ENCODE peak calls at places on chromosomes 6 and 20, in six cellular contexts. One of them, this sample, is unnamed.

GRCh38 chr20:1327827-1328679 is 886 bp downstream of the SDCBP2 start:
- DNase-seq in HepG2: peak
- DNase-seq in GM12878: no peak
- DNase-seq in GM12891: no peak
- DNase-seq in H1: no peak
- DNase-seq in K562: no peak
- DNase-seq in this sample: no peak

GRCh38 chr6:38198219-38198618 is 378.7 kb downstream of the ZFAND3 start:
- DNase-seq in GM12878: no peak
- DNase-seq in K562: peak
- DNase-seq in H1: no peak
- DNase-seq in GM12891: no peak
- DNase-seq in HepG2: no peak
- DNase-seq in this sample: no peak

GRCh38 chr6:22320750-22321149 is 23.9 kb upstream of the PRL start:
- DNase-seq in GM12891: no peak
- DNase-seq in GM12878: no peak
- DNase-seq in HepG2: peak
- DNase-seq in H1: no peak
- DNase-seq in K562: no peak
- DNase-seq in this sample: no peak

GRCh38 chr20:62350098-62350628 is 16.9 kb downstream of the LAMA5 start:
- DNase-seq in H1: no peak
- DNase-seq in K562: no peak
- DNase-seq in GM12891: no peak
- DNase-seq in HepG2: no peak
- DNase-seq in GM12878: no peak
- DNase-seq in this sample: no peak

GRCh38 chr6:128518531-128519131 is 1.8 kb downstream of the PTPRK start:
- DNase-seq in HepG2: no peak
- DNase-seq in K562: no peak
- DNase-seq in GM12878: no peak
- DNase-seq in H1: no peak
- DNase-seq in GM12891: no peak
- DNase-seq in this sample: no peak

GRCh38 chr6:147693185-147693584 is 184.7 kb downstream of the SAMD5 start:
- DNase-seq in K562: no peak
- DNase-seq in HepG2: no peak
- DNase-seq in H1: no peak
- DNase-seq in GM12891: no peak
- DNase-seq in GM12878: no peak
- DNase-seq in this sample: no peak

GRCh38 chr20:41047279-41047974 is 18.8 kb downstream of the TOP1 start:
- DNase-seq in H1: no peak
- DNase-seq in K562: no peak
- DNase-seq in GM12878: no peak
- DNase-seq in HepG2: no peak
- DNase-seq in GM12891: no peak
- DNase-seq in this sample: no peak

GRCh38 chr6:152952866-152953509 is 29.9 kb downstream of the FBXO5 start:
- DNase-seq in K562: peak
- DNase-seq in GM12878: no peak
- DNase-seq in GM12891: no peak
- DNase-seq in H1: no peak
- DNase-seq in HepG2: peak
- DNase-seq in this sample: no peak

GRCh38 chr20:37245181-37245580 is 16.4 kb downstream of the GHRH start:
- DNase-seq in GM12891: no peak
- DNase-seq in GM12878: no peak
- DNase-seq in HepG2: no peak
- DNase-seq in K562: no peak
- DNase-seq in H1: no peak
- DNase-seq in this sample: no peak

GRCh38 chr20:11581271-11581670 is 336.4 kb upstream of the BTBD3 start:
- DNase-seq in GM12878: no peak
- DNase-seq in H1: no peak
- DNase-seq in GM12891: no peak
- DNase-seq in HepG2: peak
- DNase-seq in K562: no peak
- DNase-seq in this sample: no peak

GRCh38 chr6:168043193-168043847 is 35.7 kb downstream of the FRMD1 start:
- DNase-seq in K562: no peak
- DNase-seq in H1: no peak
- DNase-seq in GM12891: no peak
- DNase-seq in HepG2: no peak
- DNase-seq in GM12878: no peak
- DNase-seq in this sample: no peak

GRCh38 chr6:119326291-119327005 is 23.1 kb downstream of the MAN1A1 start:
- DNase-seq in H1: no peak
- DNase-seq in GM12878: no peak
- DNase-seq in K562: no peak
- DNase-seq in GM12891: no peak
- DNase-seq in HepG2: no peak
- DNase-seq in this sample: no peak

GRCh38 chr20:4041748-4042411 is 26.5 kb upstream of the RNF24 start:
- DNase-seq in H1: no peak
- DNase-seq in HepG2: no peak
- DNase-seq in GM12878: no peak
- DNase-seq in K562: peak
- DNase-seq in GM12891: no peak
- DNase-seq in this sample: no peak
- TF ChIP-seq TAF1 in H1: no peak
- TF ChIP-seq TAF1 in HepG2: no peak
- TF ChIP-seq TAF1 in GM12878: no peak
- TF ChIP-seq TAF1 in K562: no peak
- TF ChIP-seq TAF1 in GM12891: no peak
- TF ChIP-seq TAF1 in this sample: no peak

GRCh38 chr20:6711950-6712634 is 55.4 kb upstream of the BMP2 start:
- DNase-seq in K562: no peak
- DNase-seq in GM12878: no peak
- DNase-seq in H1: no peak
- DNase-seq in GM12891: no peak
- DNase-seq in HepG2: no peak
- DNase-seq in this sample: no peak
- TF ChIP-seq POLR2AphosphoS5 in K562: no peak
- TF ChIP-seq POLR2AphosphoS5 in GM12878: no peak
- TF ChIP-seq POLR2AphosphoS5 in H1: no peak
- TF ChIP-seq POLR2AphosphoS5 in GM12891: no peak
- TF ChIP-seq POLR2AphosphoS5 in HepG2: no peak
- TF ChIP-seq POLR2AphosphoS5 in this sample: no peak

GRCh38 chr6:108294787-108295625 is at the start of gene AFG1L:
- DNase-seq in H1: peak
- DNase-seq in GM12878: peak
- DNase-seq in K562: peak
- DNase-seq in GM12891: peak
- DNase-seq in HepG2: peak
- DNase-seq in this sample: peak
- TF ChIP-seq POLR2A in H1: peak
- TF ChIP-seq POLR2A in GM12878: peak
- TF ChIP-seq POLR2A in K562: peak
- TF ChIP-seq POLR2A in GM12891: peak
- TF ChIP-seq POLR2A in HepG2: peak
- TF ChIP-seq POLR2A in this sample: peak

DNA sequence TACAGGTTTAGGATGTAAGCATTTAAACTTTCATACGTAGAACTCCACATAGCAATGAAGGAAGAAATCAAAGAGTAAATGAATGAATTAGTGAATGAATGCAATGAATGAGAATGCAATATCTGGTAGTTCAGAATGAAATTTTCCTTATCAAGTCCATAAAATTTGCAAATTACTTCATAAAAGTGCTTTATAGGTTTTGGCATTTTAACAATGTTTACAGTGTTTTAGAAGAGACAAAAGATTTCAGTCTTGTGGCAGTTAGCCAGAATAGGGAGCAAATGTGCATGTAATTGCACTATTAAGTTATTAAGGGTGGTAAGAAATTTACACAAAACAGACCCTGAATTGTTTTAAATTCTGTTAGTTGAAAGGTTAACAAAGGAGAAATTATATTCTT is 739.4 kb upstream of the FLRT3 start:
- DNase-seq in HepG2: no peak
- DNase-seq in H1: no peak
- DNase-seq in GM12891: no peak
- DNase-seq in GM12878: no peak
- DNase-seq in K562: no peak
- DNase-seq in this sample: no peak
- TF ChIP-seq TAF1 in HepG2: no peak
- TF ChIP-seq TAF1 in H1: no peak
- TF ChIP-seq TAF1 in GM12891: no peak
- TF ChIP-seq TAF1 in GM12878: no peak
- TF ChIP-seq TAF1 in K562: no peak
- TF ChIP-seq TAF1 in this sample: no peak

GRCh38 chr20:33433875-33434274 is 9.7 kb downstream of the SNTA1 start:
- DNase-seq in H1: no peak
- DNase-seq in HepG2: no peak
- DNase-seq in GM12878: no peak
- DNase-seq in K562: no peak
- DNase-seq in GM12891: no peak
- DNase-seq in this sample: no peak

GRCh38 chr20:33438481-33438880 is 5.1 kb downstream of the SNTA1 start:
- DNase-seq in GM12891: no peak
- DNase-seq in K562: peak
- DNase-seq in H1: no peak
- DNase-seq in HepG2: no peak
- DNase-seq in GM12878: no peak
- DNase-seq in this sample: no peak

GRCh38 chr20:33434434-33434833 is 9.1 kb downstream of the SNTA1 start:
- DNase-seq in H1: no peak
- DNase-seq in GM12891: no peak
- DNase-seq in GM12878: no peak
- DNase-seq in K562: no peak
- DNase-seq in HepG2: no peak
- DNase-seq in this sample: no peak

GRCh38 chr20:33433465-33433864 is 10.1 kb downstream of the SNTA1 start:
- DNase-seq in HepG2: no peak
- DNase-seq in GM12878: no peak
- DNase-seq in H1: no peak
- DNase-seq in K562: no peak
- DNase-seq in GM12891: no peak
- DNase-seq in this sample: no peak

DNA sequence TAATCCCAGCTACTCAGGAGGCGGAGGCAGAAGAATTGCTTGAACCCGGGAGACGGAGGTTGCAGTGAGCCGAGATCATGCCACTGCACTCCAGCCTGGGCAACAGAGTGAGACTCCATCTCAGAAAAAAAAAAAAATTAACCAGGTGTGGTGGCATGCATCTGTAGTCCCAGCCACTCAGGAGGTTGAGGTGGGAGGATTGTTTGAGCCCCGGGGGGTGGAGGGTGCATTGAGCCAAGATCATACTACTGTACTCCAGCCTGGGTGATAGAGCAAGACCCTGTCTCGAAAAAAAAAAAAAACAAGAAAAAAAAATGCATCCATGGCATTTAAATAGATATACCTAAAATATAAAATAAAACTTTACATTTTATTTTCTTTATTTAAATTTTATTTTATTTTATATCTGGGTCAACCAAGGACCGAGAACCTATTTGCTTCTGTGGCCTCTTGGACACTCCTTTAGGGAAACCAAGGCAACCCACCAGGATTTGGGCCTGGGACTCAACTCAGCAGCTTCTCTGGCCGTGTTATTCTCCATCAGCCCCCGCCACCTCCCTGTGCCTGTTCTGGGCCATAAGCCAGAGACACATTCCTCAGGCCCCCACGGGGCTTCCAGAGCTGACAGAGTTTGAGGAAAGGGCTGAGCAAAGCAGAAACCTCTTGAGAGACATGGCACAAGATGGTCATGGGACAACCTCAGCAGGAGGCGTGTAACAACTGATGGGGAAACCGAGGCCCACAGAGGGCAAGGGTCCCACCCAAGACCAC is 6.2 kb downstream of the SNTA1 start:
- DNase-seq in K562: no peak
- DNase-seq in HepG2: no peak
- DNase-seq in H1: no peak
- DNase-seq in GM12891: no peak
- DNase-seq in GM12878: no peak
- DNase-seq in this sample: no peak
- TF ChIP-seq POLR2AphosphoS5 in K562: no peak
- TF ChIP-seq POLR2AphosphoS5 in HepG2: no peak
- TF ChIP-seq POLR2AphosphoS5 in H1: no peak
- TF ChIP-seq POLR2AphosphoS5 in GM12891: no peak
- TF ChIP-seq POLR2AphosphoS5 in GM12878: no peak
- TF ChIP-seq POLR2AphosphoS5 in this sample: no peak

DNA sequence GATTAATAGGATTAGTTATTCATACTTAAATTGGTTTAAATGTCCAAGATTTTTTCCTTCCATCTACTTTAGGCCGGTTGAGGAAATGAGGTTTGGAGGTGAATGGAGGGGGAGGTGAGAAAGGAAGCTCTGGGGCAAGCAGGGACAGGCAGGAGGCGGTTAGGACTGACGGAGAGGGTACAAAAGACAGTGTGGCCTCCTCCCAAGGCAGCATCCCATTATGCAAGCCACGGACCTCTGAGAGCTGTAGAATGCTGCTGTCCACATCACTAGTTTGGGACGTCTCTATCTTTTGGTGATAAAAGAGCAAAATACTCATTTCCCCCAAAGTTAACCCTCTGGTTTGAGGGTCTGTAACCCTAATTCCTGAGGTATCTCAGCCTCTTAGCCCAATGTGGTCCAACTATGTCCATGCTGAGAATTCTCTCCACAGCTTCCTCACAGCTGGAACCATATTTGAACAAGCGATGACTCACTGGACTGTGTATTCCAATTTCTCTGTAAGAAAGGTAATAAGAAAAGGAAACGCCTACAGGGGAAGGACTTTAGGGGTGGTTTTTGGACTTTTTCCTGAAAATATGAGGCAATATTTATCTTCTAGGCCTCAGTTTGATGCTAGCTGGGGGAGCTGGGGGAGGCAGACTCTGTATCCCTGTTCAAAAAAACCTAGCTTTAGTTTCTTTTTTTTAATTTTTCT is 172.2 kb downstream of the TFAP2B start:
- DNase-seq in K562: peak
- DNase-seq in GM12878: no peak
- DNase-seq in GM12891: no peak
- DNase-seq in H1: no peak
- DNase-seq in HepG2: peak
- DNase-seq in this sample: no peak
- TF ChIP-seq POLR2A in K562: no peak
- TF ChIP-seq POLR2A in GM12878: no peak
- TF ChIP-seq POLR2A in GM12891: no peak
- TF ChIP-seq POLR2A in H1: no peak
- TF ChIP-seq POLR2A in HepG2: no peak
- TF ChIP-seq POLR2A in this sample: no peak

DNA sequence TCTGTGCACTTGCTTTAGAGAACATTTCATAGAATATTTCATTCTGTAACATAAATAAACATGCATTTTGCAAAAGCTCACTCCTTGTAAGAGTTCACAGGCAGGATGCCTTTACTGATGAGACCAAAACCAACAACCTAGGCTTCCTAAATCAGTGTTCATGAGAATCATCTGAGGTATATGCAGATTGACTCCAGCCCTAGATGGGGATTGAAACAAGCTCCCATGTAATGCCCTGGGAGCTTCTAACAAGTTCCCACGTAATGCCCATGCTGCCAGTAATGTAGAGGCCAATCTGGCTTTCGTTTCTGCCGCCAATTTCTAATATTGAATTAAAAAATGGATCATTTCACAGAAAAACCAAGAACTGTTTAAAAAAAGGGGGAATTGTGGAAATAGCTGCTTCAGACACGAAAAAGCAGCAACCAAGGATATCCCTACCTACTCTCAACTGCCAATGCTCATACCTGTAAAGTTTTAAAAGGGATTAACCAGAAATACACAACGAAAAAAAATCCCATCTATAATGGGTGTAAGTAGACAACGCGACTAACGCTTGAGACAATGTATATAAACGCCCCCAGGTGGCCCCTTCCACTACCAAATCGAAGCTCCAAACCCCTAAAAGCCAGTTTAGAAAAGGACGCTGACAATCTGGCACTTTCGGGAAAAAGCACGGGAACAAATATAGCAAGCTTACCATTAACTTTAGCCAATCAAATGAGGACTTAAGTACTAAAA is 94.7 kb upstream of the BTN3A2 start:
- DNase-seq in GM12878: no peak
- DNase-seq in HepG2: no peak
- DNase-seq in H1: no peak
- DNase-seq in K562: no peak
- DNase-seq in GM12891: no peak
- DNase-seq in this sample: no peak
- TF ChIP-seq TAF1 in GM12878: no peak
- TF ChIP-seq TAF1 in HepG2: no peak
- TF ChIP-seq TAF1 in H1: no peak
- TF ChIP-seq TAF1 in K562: no peak
- TF ChIP-seq TAF1 in GM12891: no peak
- TF ChIP-seq TAF1 in this sample: no peak